ENCODE peak calls at places on chromosomes 16 and 17, in four cellular contexts. C, G, O and A are unnamed samples.

GRCh38 chr17:28366605-28367004 is 1.6 kb upstream of the SEBOX start:
- DNase-seq in C (peak; percentile 36), O (no peak), G (peak; percentile 39), A (no peak)

GRCh38 chr17:10631048-10631700 is 25.9 kb downstream of the MYH3 start:
- DNase-seq in C (peak; percentile 30), G (peak; percentile 44), O (peak; percentile 10), A (no peak)

GRCh38 chr16:89155184-89155679 is 16.3 kb upstream of the CDH15 start:
- DNase-seq in O (peak; percentile 80), G (no peak), C (no peak), A (no peak)

GRCh38 chr17:59401274-59401673 is 69.8 kb downstream of the YPEL2 start:
- DNase-seq in C (no peak), O (no peak), G (no peak), A (no peak)

GRCh38 chr16:71357681-71358080 is 842 bp upstream of the CALB2 start:
- DNase-seq in O (no peak), G (peak; percentile 22), C (no peak), A (no peak)

GRCh38 chr16:88541109-88541508 is 29.1 kb upstream of the ZC3H18 start:
- DNase-seq in C (no peak), G (no peak), O (no peak), A (no peak)

GRCh38 chr17:70074991-70075390 is at the start of gene KCNJ16:
- DNase-seq in O (no peak), C (peak; percentile 46), G (peak; percentile 70), A (no peak)

GRCh38 chr17:60506312-60506711 is 19.7 kb downstream of the APPBP2 start:
- DNase-seq in G (peak; percentile 50), C (peak; percentile 12), O (peak; percentile 95), A (no peak)

GRCh38 chr16:28210979-28211505 is 723 bp downstream of the XPO6 start:
- DNase-seq in O (peak; percentile 75), C (peak; percentile 59), G (peak; percentile 58), A (peak; percentile 92)

GRCh38 chr17:4499431-4500187 is 928 bp downstream of the SPNS2 start:
- DNase-seq in O (no peak), G (peak; percentile 39), C (no peak), A (no peak)

GRCh38 chr17:66142428-66142827 is 49.5 kb downstream of the CEP112 start:
- DNase-seq in C (no peak), O (no peak), G (no peak), A (no peak)

GRCh38 chr16:12896562-12896961 is 4.8 kb upstream of the SHISA9 start:
- DNase-seq in G (peak; percentile 60), C (peak; percentile 84), O (no peak), A (no peak)

GRCh38 chr16:49055824-49056545 is 225.7 kb downstream of the CBLN1 start:
- DNase-seq in C (peak; percentile 72), O (no peak), G (no peak), A (no peak)
- H3K27ac ChIP-seq in C (no peak overlapping the region), O (no peak overlapping the region), G (no peak overlapping the region), A (no peak overlapping the region)

GRCh38 chr17:82390015-82390859 is 18.7 kb downstream of the UTS2R start:
- DNase-seq in C (no peak), G (no peak), O (no peak), A (no peak)
- H3K4me1 ChIP-seq in C (no peaks in the 10 kb centered on the region), G (peaks cover 14% of the 10 kb centered on the region), O (no peaks in the 10 kb centered on the region), A (no peaks in the 10 kb centered on the region)

DNA sequence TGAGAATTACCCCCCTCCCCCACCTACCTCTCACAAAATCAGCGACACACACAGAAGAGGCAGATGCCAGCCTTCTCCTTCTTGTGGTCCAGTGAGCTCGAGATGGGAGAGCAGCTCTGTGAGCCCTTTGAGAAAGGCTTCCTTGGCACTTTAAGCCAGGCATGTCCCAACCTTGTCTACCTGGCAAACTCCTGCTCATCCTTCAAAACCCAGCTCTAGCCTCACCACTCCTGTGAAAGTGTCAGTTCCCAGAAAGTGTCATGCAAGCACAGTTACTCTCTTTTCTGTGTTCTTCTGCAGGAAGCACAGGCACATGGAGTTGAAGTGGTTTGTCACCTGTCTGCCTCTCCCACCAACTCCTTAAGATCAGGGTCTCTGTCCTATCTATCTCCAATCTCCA is 1.6 kb downstream of the TMEM98 start:
- DNase-seq in G (no peak), O (no peak), C (no peak), A (no peak)
- H3K4me3 ChIP-seq in G (no peak overlapping the region), O (peak overlapping the region; percentile 79), C (no peak overlapping the region), A (no peak overlapping the region)

DNA sequence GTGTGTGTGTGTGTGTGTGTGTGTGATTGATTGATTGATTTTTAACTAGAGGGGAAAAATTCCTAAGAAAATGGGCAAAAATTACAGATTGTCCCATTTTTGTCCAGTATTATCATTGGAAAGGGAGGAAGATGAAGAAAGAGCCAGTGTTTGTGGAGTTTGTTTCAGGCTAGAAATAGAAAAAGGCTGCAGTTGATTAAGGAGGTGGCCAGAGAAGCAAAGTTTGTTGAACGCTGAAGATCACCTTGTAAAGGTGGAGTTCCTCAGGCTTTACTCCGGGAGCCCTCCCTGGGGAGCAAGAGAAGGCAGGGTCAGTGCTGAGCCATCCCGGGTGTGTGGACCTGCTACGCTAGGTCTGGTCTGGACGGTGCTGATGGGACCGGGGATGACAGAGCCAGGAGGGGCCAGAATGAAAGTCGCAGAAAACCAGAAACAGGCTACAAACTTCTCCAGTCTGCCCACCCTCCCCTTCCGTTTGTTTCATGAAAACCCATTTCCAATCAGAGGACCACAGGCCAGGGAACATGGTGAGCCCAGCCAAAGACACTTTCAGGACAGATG is 222.6 kb upstream of the FOXF1 start:
- DNase-seq in G (no peak), C (no peak), O (no peak), A (no peak)
- H3K27ac ChIP-seq in G (no peak overlapping the region), C (no peak overlapping the region), O (no peak overlapping the region), A (no peak overlapping the region)

GRCh38 chr17:73742915-73743314 is 98.7 kb upstream of the SDK2 start:
- DNase-seq in C (no peak), G (no peak), O (no peak), A (no peak)

GRCh38 chr17:73738751-73739575 is 94.7 kb upstream of the SDK2 start:
- DNase-seq in G (no peak), O (no peak), C (no peak), A (no peak)

GRCh38 chr17:73743802-73744201 is 99.6 kb upstream of the SDK2 start:
- DNase-seq in O (no peak), C (no peak), G (no peak), A (no peak)

GRCh38 chr17:73744411-73744810 is 100.2 kb upstream of the SDK2 start:
- DNase-seq in O (no peak), C (no peak), G (no peak), A (no peak)

DNA sequence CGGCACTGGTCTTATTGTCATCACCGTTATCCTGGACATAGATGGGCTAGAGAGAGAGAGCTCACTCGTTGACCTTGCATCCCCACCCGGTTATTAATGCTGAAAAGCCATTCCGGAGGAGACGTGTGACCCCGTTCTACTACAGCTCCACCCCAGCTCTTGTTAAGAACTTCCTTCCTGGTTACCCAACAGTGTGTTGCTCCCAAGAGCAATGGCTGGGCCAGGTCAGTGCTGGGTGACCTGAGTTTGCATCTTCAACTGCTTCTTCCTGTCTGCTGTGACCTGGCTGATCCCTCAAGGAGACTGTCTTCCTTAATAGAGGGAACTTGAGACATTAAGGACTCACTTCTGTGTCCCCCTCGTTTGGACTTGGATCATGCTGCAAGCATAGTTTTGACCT is 96.1 kb upstream of the SDK2 start:
- DNase-seq in G (no peak), O (no peak), C (no peak), A (no peak)
- H3K4me1 ChIP-seq in G (no peaks in the 10 kb centered on the region), O (no peaks in the 10 kb centered on the region), C (no peaks in the 10 kb centered on the region), A (no peaks in the 10 kb centered on the region)

GRCh38 chr16:66510711-66511614 is 39.0 kb downstream of the TK2 start:
- DNase-seq in C (no peak), O (no peak), G (peak; percentile 35), A (peak; percentile 78)
- H3K4me3 ChIP-seq in C (no peak overlapping the region), O (no peak overlapping the region), G (peak overlapping the region; percentile 4), A (no peak overlapping the region)

GRCh38 chr16:30090607-30091332 is 954 bp downstream of the TBX6 start:
- DNase-seq in O (no peak), C (no peak), G (no peak), A (no peak)
- H3K27ac ChIP-seq in O (no peak overlapping the region), C (no peak overlapping the region), G (peak overlapping the region; percentile 94), A (no peak overlapping the region)

DNA sequence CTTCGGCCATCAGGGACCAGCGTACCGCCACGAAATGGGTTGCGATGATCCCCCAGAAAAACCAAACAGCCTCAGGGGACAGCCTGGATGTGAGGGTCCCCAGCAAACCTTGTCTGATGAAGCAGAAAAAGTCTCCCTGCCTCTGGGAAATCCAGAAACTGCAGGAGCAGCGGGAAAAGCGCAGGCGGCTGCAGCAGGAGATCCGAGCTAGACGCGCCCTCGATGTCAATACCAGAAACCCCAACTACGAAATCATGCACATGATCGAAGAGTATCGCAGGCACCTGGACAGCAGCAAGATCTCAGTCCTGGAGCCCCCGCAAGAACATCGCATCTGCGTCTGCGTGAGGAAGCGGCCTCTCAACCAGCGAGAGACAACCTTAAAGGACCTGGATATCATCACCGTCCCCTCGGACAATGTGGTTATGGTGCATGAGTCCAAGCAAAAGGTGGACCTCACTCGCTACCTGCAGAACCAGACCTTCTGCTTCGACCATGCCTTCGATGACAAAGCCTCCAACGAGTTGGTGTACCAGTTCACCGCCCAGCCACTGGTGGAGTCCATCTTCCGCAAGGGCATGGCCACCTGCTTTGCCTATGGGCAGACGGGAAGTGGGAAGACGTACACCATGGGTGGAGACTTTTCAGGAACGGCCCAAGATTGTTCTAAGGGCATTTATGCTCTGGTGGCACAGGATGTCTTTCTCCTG is 769 bp downstream of the KIF2B start:
- DNase-seq in O (no peak), C (no peak), G (no peak), A (no peak)
- H3K4me1 ChIP-seq in O (no peaks in the 10 kb centered on the region), C (no peaks in the 10 kb centered on the region), G (no peaks in the 10 kb centered on the region), A (no peaks in the 10 kb centered on the region)

DNA sequence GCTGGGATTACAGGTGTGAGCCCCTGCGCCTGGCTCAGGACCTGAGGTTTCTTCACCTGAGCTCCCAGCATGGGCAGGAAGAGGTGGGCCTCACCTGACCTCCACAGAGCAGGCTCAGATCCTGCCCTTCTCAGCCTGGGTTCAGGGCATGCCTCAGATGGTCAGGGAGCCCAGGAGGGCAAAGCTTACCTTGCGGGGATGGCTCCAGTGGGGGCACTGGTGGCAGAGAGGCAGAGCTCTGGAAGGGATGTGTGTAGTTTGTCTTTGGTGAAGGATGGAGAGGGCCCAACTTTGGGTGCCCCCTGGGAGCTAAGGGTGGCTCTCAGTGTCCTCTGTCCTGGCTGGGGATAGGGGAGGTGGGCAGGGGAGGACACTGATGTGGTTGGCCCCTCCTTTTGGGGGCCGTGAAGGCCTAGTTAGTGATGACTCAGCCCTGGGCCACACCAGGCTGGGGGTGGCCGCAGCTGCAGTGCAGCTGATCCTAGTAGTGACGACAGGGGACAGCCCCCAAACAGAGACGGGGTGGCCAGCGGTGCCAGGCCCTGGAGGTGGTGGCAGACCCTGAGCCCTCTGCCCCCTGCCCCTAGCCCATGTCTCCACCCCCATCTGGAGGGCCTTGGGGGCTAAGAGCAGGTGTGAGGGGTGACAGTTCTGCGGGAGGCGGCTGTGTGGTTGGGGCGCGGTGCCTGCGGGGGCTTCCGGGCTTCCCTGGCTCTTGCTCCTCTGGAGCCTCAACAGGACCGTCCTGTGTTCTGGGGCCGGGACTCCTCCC is 5.8 kb downstream of the NHERF2 start:
- DNase-seq in G (no peak), O (peak; percentile 49), C (no peak), A (no peak)
- H3K4me3 ChIP-seq in G (peak overlapping the region; percentile 25), O (no peak overlapping the region), C (no peak overlapping the region), A (no peak overlapping the region)